ENCODE peak calls at places on chromosomes 16 and 17, in seven cellular contexts. I is cardiac fibroblast, L is neural progenitor cell, W is IMR-90, H is cardiac muscle cell, J is fibroblast of lung, B is GM12864. Q is an unnamed sample.

GRCh38 chr17:19003966-19004600 is 481 bp downstream of the FAM83G start:
- DNase-seq in I (peak; percentile 29), L (peak; percentile 70), W (peak; percentile 36), H (peak; percentile 18), J (peak; percentile 17), B (no peak), Q (no peak)

GRCh38 chr17:21176996-21177395 is 37.0 kb downstream of the TMEM11 start:
- DNase-seq in I (no peak), L (no peak), W (no peak), H (no peak), J (no peak), B (no peak), Q (no peak)

GRCh38 chr16:49594706-49595534 is 221.3 kb downstream of the C16orf78 start:
- DNase-seq in I (no peak), L (no peak), W (no peak), H (no peak), J (no peak), B (no peak), Q (no peak)

GRCh38 chr17:73340093-73340596 is 28.3 kb upstream of the CDC42EP4 start:
- DNase-seq in I (peak; percentile 90), L (no peak), W (peak; percentile 95), H (no peak), J (peak; percentile 94), B (no peak), Q (peak; percentile 66)

GRCh38 chr17:9150407-9151090 is 129.2 kb downstream of the NTN1 start:
- DNase-seq in I (peak; percentile 14), L (peak; percentile 83), W (peak; percentile 1), H (no peak), J (no peak), B (no peak), Q (no peak)

GRCh38 chr16:88515405-88515804 is 54.8 kb upstream of the ZC3H18 start:
- DNase-seq in I (no peak), L (no peak), W (no peak), H (no peak), J (no peak), B (no peak), Q (no peak)

GRCh38 chr17:42076797-42077559 is 21.3 kb downstream of the ZNF385C start:
- DNase-seq in I (no peak), L (no peak), W (no peak), H (no peak), J (no peak), B (no peak), Q (no peak)

GRCh38 chr16:67277294-67277998 is 1.9 kb upstream of the PLEKHG4 start:
- DNase-seq in I (peak; percentile 98), L (no peak), W (peak; percentile 100), H (no peak), J (peak; percentile 99), B (no peak), Q (peak; percentile 99)

GRCh38 chr17:48646183-48647102 is 20.3 kb upstream of the HOXB9 start:
- DNase-seq in I (no peak), L (peak; percentile 42), W (no peak), H (no peak), J (no peak), B (no peak), Q (no peak)

GRCh38 chr16:83955218-83956130 is 2.4 kb downstream of the OSGIN1 start:
- DNase-seq in I (peak; percentile 51), L (no peak), W (peak; percentile 55), H (no peak), J (peak; percentile 52), B (no peak), Q (no peak)

GRCh38 chr16:57039148-57039812 is 49.9 kb downstream of the NLRC5 start:
- DNase-seq in I (peak; percentile 81), L (no peak), W (peak; percentile 81), H (no peak), J (peak; percentile 77), B (peak; percentile 75), Q (peak; percentile 71)

GRCh38 chr17:40109471-40109824 is 9.1 kb upstream of the NR1D1 start:
- DNase-seq in I (no peak), L (no peak), W (no peak), H (no peak), J (no peak), B (no peak), Q (no peak)

GRCh38 chr16:52035406-52035805 is 511.5 kb downstream of the TOX3 start:
- DNase-seq in I (no peak), L (no peak), W (no peak), H (no peak), J (no peak), B (no peak), Q (no peak)

GRCh38 chr16:31427441-31428276 is 501 bp downstream of the COX6A2 start:
- DNase-seq in I (peak; percentile 40), L (no peak), W (no peak), H (no peak), J (peak; percentile 28), B (no peak), Q (no peak)

GRCh38 chr17:79980246-79981043 is 55.2 kb downstream of the TBC1D16 start:
- DNase-seq in I (no peak), L (no peak), W (no peak), H (no peak), J (no peak), B (no peak), Q (no peak)

GRCh38 chr16:11587643-11588247 is 1.0 kb upstream of the LITAF start:
- DNase-seq in I (no peak), L (no peak), W (no peak), H (no peak), J (no peak), B (no peak), Q (no peak)

GRCh38 chr17:5467416-5467815 is 1.4 kb downstream of the DHX33 start:
- DNase-seq in I (peak; percentile 2), L (peak; percentile 11), W (no peak), H (no peak), J (no peak), B (no peak), Q (no peak)

GRCh38 chr17:81803728-81804558 is at the start of gene GCGR:
- DNase-seq in I (no peak), L (peak; percentile 49), W (no peak), H (peak; percentile 40), J (no peak), B (no peak), Q (no peak)

GRCh38 chr17:11925271-11926021 is 71.8 kb downstream of the ZNF18 start:
- DNase-seq in I (no peak), L (no peak), W (no peak), H (no peak), J (no peak), B (no peak), Q (no peak)

GRCh38 chr17:74432484-74433391 is 850 bp downstream of the GPRC5C start:
- DNase-seq in I (no peak), L (peak; percentile 69), W (no peak), H (no peak), J (no peak), B (no peak), Q (no peak)
- H3K4me3 ChIP-seq in I (peak overlapping the region; percentile 69), L (peak overlapping the region; percentile 69), W (no peak overlapping the region), H (peak overlapping the region; percentile 79), J (no peak overlapping the region), B (no peak overlapping the region), Q (no peak overlapping the region)

GRCh38 chr17:36612323-36612722 is 10.9 kb downstream of the MRM1 start:
- DNase-seq in I (no peak), L (no peak), W (no peak), H (no peak), J (no peak), B (no peak), Q (no peak)
- H3K4me3 ChIP-seq in I (no peak overlapping the region), L (no peak overlapping the region), W (no peak overlapping the region), H (no peak overlapping the region), J (no peak overlapping the region), B (no peak overlapping the region), Q (no peak overlapping the region)

GRCh38 chr17:77609553-77610517 is 348.7 kb upstream of the TNRC6C start:
- DNase-seq in I (no peak), L (no peak), W (no peak), H (no peak), J (peak; percentile 17), B (peak; percentile 55), Q (peak; percentile 9)
- H3K4me3 ChIP-seq in I (no peak overlapping the region), L (no peak overlapping the region), W (no peak overlapping the region), H (no peak overlapping the region), J (no peak overlapping the region), B (no peak overlapping the region), Q (peak overlapping the region; percentile 11)

GRCh38 chr16:70402916-70403659 is 35.8 kb downstream of the ST3GAL2 start:
- DNase-seq in I (peak; percentile 50), L (no peak), W (peak; percentile 63), H (no peak), J (peak; percentile 51), B (no peak), Q (peak; percentile 35)
- H3K4me3 ChIP-seq in I (no peak overlapping the region), L (no peak overlapping the region), W (no peak overlapping the region), H (no peak overlapping the region), J (no peak overlapping the region), B (no peak overlapping the region), Q (no peak overlapping the region)

GRCh38 chr16:72947379-72948237 is 100.3 kb downstream of the ZFHX3 start:
- DNase-seq in I (no peak), L (peak; percentile 82), W (no peak), H (no peak), J (peak; percentile 27), B (no peak), Q (no peak)
- H3K4me3 ChIP-seq in I (no peak overlapping the region), L (no peak overlapping the region), W (no peak overlapping the region), H (no peak overlapping the region), J (no peak overlapping the region), B (no peak overlapping the region), Q (no peak overlapping the region)

DNA sequence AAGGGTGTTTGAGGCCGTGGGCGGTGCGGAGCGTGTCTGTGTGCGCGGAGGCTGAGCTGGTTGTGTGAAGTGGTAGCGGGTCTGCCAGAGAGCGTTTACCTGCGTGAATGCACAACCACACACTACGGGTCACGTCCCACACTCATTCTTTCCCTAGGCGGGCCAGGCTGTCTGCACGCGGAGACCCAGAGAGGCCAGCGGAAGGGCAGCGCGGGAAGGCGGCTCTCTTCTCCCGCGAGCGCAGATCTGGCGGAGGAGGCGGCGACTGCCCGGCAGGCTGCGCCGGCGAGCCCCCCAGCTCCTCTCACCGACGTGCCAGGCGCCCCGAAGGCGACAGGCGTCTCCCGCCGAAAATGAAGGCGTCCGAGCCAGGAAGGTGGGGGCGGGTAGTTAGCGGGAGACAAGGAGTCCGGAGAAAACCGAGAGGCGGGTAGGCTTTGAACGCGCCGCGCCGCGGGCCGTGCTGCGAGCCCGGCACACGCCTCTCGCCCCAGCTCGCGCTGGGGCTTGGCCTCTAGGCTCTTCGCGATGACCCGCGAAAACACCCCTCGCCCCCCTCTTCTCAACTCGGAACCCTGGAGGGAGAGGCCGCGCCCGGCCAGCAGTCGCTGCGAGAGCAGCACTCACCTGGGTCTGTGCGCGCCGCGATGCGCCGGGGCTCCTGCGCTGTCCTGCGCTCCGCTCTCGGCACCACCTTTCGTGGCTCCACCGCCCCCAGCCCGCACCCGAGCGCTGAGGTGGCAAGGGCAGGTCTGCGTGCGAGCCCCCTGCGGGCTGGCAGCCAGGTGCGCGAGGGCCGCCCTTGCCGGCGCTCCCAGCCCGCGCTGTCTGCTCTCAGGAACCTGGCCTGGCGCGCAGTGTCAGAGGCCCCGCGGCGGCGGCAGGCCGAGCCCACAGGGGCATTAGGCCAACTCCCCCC is 2.0 kb upstream of the FOXF1 start:
- DNase-seq in I (peak; percentile 18), L (peak; percentile 63), W (no peak), H (no peak), J (peak; percentile 53), B (no peak), Q (no peak)
- H3K4me3 ChIP-seq in I (no peak overlapping the region), L (peak overlapping the region; percentile 1), W (peak overlapping the region; percentile 98), H (peak overlapping the region; percentile 6), J (peak overlapping the region; percentile 87), B (no peak overlapping the region), Q (peak overlapping the region; percentile 52)

GRCh38 chr17:8079291-8080207 is 8.0 kb downstream of the ALOX12B start:
- DNase-seq in I (peak; percentile 54), L (peak; percentile 87), W (peak; percentile 33), H (peak; percentile 81), J (peak; percentile 42), B (peak; percentile 16), Q (no peak)
- H3K4me3 ChIP-seq in I (peak overlapping the region; percentile 31), L (peak overlapping the region; percentile 69), W (peak overlapping the region; percentile 48), H (peak overlapping the region; percentile 37), J (peak overlapping the region; percentile 46), B (peak overlapping the region; percentile 52), Q (peak overlapping the region; percentile 48)

Q was measured in skeletal muscle cell.